ENCODE peak calls at places on chromosome 6, in eight cellular contexts. U is A549, C is ascending aorta, Z is lower leg skin, E is transverse colon, R is keratinocyte, Q is CD14-positive monocyte, O is fibroblast of mammary gland. A is an unnamed sample.

GRCh38 chr6:155013457-155013876 is 18.4 kb downstream of the TIAM2 start:
- DNase-seq in E (no peak), U (no peak), R (no peak), C (no peak), Q (no peak), Z (peak; percentile 13), O (peak; percentile 52), A (no peak)

GRCh38 chr6:147468634-147469033 is 39.9 kb upstream of the SAMD5 start:
- DNase-seq in Z (no peak), Q (no peak), U (no peak), C (no peak), E (no peak), R (no peak), O (no peak), A (no peak)

GRCh38 chr6:65231616-65232015 is 475.4 kb downstream of the EYS start:
- DNase-seq in U (no peak), O (no peak), Q (no peak), R (no peak), E (no peak), C (no peak), Z (no peak), A (no peak)

GRCh38 chr6:148854086-148854485 is 107.3 kb downstream of the UST start:
- DNase-seq in Z (no peak), U (no peak), E (no peak), C (no peak), O (peak; percentile 29), R (peak; percentile 86), Q (no peak), A (no peak)

GRCh38 chr6:5025911-5026819 is 22.3 kb upstream of the RPP40 start:
- DNase-seq in R (no peak), Q (no peak), U (no peak), O (peak; percentile 33), Z (peak; percentile 91), E (peak; percentile 57), C (no peak), A (no peak)

GRCh38 chr6:6696867-6697531 is 108.5 kb downstream of the LY86 start:
- DNase-seq in U (peak; percentile 33), C (no peak), E (peak; percentile 86), R (no peak), Z (peak; percentile 91), Q (peak; percentile 66), O (peak; percentile 78), A (no peak)

GRCh38 chr6:134984821-134985220 is 34.9 kb upstream of the ALDH8A1 start:
- DNase-seq in U (no peak), O (peak; percentile 17), E (no peak), Z (no peak), Q (no peak), R (no peak), C (no peak), A (no peak)

GRCh38 chr6:3654436-3654835 is 97.1 kb downstream of the PXDC1 start:
- DNase-seq in Q (no peak), Z (no peak), O (no peak), U (no peak), C (no peak), E (no peak), R (no peak), A (no peak)

GRCh38 chr6:149761438-149761837 is 11.9 kb downstream of the PCMT1 start:
- DNase-seq in C (no peak), R (no peak), U (no peak), O (no peak), Q (no peak), E (no peak), Z (no peak), A (no peak)

GRCh38 chr6:89257781-89258180 is 40.6 kb upstream of the GABRR1 start:
- DNase-seq in Q (no peak), U (no peak), O (no peak), C (no peak), Z (no peak), R (no peak), E (no peak), A (peak; percentile 49)

GRCh38 chr6:157558049-157558448 is 177.1 kb downstream of the ZDHHC14 start:
- DNase-seq in C (no peak), R (no peak), Q (no peak), Z (peak; percentile 68), O (no peak), E (no peak), U (no peak), A (no peak)

GRCh38 chr6:160391419-160392116 is 43.4 kb downstream of the SLC22A3 start:
- DNase-seq in C (no peak), U (peak; percentile 71), Z (no peak), E (peak; percentile 33), R (peak; percentile 90), Q (no peak), O (peak; percentile 90), A (no peak)

GRCh38 chr6:40894962-40895799 is 143.8 kb downstream of the UNC5CL start:
- DNase-seq in O (peak; percentile 57), R (no peak), Q (no peak), C (no peak), U (peak; percentile 50), E (peak; percentile 42), Z (peak; percentile 76), A (no peak)

GRCh38 chr6:32847004-32847403 is 3.2 kb upstream of the PSMB8 start:
- DNase-seq in U (no peak), Q (no peak), Z (no peak), C (no peak), O (no peak), R (no peak), E (no peak), A (no peak)

GRCh38 chr6:88867841-88868558 is 95.4 kb downstream of the RNGTT start:
- DNase-seq in Z (no peak), C (no peak), O (no peak), U (peak; percentile 13), E (no peak), R (peak; percentile 17), Q (no peak), A (no peak)

GRCh38 chr6:148887181-148887580 is 140.4 kb downstream of the UST start:
- DNase-seq in Z (no peak), C (no peak), R (no peak), U (no peak), O (peak; percentile 39), E (no peak), Q (no peak), A (no peak)

GRCh38 chr6:44003345-44004061 is 123.7 kb downstream of the MRPL14 start:
- DNase-seq in O (no peak), Q (peak; percentile 45), Z (no peak), E (no peak), U (no peak), C (no peak), R (no peak), A (no peak)

DNA sequence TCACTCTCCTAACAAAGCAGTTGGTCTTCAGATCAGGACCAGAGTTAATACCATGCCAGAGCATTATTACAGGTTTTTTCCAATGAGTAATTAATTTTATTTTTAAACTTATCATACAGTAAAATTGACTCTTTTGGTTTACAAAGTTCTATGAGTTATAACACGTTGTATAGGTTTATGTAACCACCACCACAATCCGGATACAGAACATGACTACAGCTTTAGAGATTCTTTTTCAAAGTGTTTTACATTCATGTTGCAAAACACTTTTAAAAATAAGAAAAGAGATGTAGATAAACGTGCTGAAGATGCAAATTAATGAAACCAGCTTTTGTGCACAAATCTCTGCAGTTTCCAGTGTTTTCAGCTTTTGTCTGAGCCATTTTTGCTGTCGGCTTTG is 1.5 kb upstream of the TPBG start:
- DNase-seq in Z (no peak), Q (no peak), C (no peak), O (peak; percentile 33), E (no peak), R (no peak), U (no peak), A (no peak)
- TF ChIP-seq CTCF in Z (no peak), Q (no peak), C (no peak), O (no peak), E (no peak), R (no peak), U (no peak), A (no peak)

DNA sequence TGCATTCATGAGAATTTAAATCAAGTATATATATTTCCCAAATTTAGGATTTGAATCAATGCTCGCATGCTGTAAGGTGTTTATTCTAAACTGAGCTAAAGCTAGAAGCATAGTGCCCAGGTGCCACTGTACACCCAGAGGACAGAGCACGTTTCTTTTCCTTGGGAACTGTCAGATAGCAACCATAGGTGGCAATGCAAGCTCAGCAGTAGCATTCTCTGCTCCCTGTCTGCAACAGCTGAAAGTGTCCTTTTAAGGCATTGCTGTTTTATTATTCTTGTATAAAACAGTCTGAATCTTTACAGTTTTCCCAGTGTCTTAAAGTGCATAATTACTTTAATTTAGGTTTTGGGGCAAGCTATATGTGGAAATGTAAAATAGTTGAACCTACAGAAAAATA is 443.4 kb upstream of the MMS22L start:
- DNase-seq in C (no peak), Q (no peak), O (no peak), Z (no peak), E (no peak), U (no peak), R (no peak), A (no peak)
- TF ChIP-seq CTCF in C (no peak), Q (no peak), O (no peak), Z (no peak), E (no peak), U (no peak), R (peak; percentile 26), A (no peak)

GRCh38 chr6:15248451-15249370 is 2.8 kb downstream of the JARID2 start:
- DNase-seq in Z (peak; percentile 99), C (peak; percentile 85), Q (peak; percentile 99), U (peak; percentile 84), R (peak; percentile 69), O (peak; percentile 96), E (peak; percentile 98), A (peak; percentile 96)
- TF ChIP-seq CTCF in Z (no peak), C (peak; percentile 26), Q (no peak), U (no peak), R (peak; percentile 35), O (peak; percentile 24), E (peak; percentile 19), A (peak; percentile 51)

GRCh38 chr6:24255676-24256075 is 102.2 kb downstream of the DCDC2 start:
- DNase-seq in U (no peak), Z (no peak), E (no peak), C (no peak), O (no peak), R (no peak), Q (no peak), A (no peak)

GRCh38 chr6:24251339-24251738 is 106.5 kb downstream of the DCDC2 start:
- DNase-seq in R (no peak), U (no peak), E (no peak), Z (no peak), Q (no peak), O (no peak), C (no peak), A (no peak)

GRCh38 chr6:24252215-24252614 is 105.6 kb downstream of the DCDC2 start:
- DNase-seq in R (no peak), E (no peak), O (no peak), C (no peak), Q (no peak), U (no peak), Z (no peak), A (no peak)

GRCh38 chr6:24253360-24253759 is 104.5 kb downstream of the DCDC2 start:
- DNase-seq in C (no peak), R (no peak), E (no peak), Z (no peak), Q (no peak), O (no peak), U (no peak), A (no peak)

DNA sequence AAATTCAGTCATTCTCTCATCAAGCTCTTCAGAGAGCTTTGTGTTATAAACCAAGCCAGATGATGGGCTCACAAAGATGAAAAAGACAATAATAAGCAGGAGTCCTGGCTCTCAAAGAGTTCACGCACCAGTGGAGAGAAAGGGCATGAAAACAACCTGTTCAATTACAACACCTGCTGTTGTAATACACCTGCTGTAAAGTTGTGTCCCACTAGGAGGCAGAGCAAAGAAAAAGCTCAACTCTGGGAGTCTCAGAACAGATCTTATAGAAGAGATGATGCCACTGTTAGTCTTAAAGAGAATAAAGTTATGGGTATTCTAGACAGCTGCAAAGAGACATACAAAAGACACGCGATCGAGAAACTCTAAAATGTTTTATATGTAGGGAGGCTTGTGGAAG is 100.6 kb downstream of the DCDC2 start:
- DNase-seq in O (no peak), Q (no peak), U (no peak), E (no peak), R (no peak), C (no peak), Z (no peak), A (no peak)
- TF ChIP-seq CTCF in O (no peak), Q (no peak), U (no peak), E (no peak), R (no peak), C (no peak), Z (no peak), A (no peak)

A was measured in osteocyte.